ENCODE peak calls at places on chromosome 3, in five cellular contexts. One of them, this sample, is unnamed.

GRCh38 chr3:141408596-141408995 is 40.3 kb downstream of the ZBTB38 start:
- DNase-seq in GM23248: no peak
- DNase-seq in GM23338: no peak
- DNase-seq in SK-N-SH: no peak
- DNase-seq in HCT116: no peak
- DNase-seq in this sample: no peak

GRCh38 chr3:177596822-177597271 is 399.6 kb upstream of the TBL1XR1 start:
- DNase-seq in GM23248: peak; percentile 58
- DNase-seq in GM23338: no peak
- DNase-seq in SK-N-SH: peak; percentile 8
- DNase-seq in HCT116: no peak
- DNase-seq in this sample: no peak

GRCh38 chr3:155890671-155891190 is 20.3 kb downstream of the GMPS start:
- DNase-seq in GM23248: peak; percentile 61
- DNase-seq in GM23338: no peak
- DNase-seq in SK-N-SH: peak; percentile 17
- DNase-seq in HCT116: no peak
- DNase-seq in this sample: peak; percentile 7

GRCh38 chr3:123739146-123739545 is 145.0 kb downstream of the MYLK start:
- DNase-seq in GM23248: peak; percentile 34
- DNase-seq in GM23338: no peak
- DNase-seq in SK-N-SH: no peak
- DNase-seq in HCT116: no peak
- DNase-seq in this sample: no peak

GRCh38 chr3:188683032-188683491 is 488.7 kb upstream of the TPRG1 start:
- DNase-seq in GM23248: peak; percentile 96
- DNase-seq in GM23338: no peak
- DNase-seq in SK-N-SH: no peak
- DNase-seq in HCT116: no peak
- DNase-seq in this sample: peak; percentile 20

GRCh38 chr3:78178740-78179139 is 1138.8 kb downstream of the ROBO2 start:
- DNase-seq in GM23248: no peak
- DNase-seq in GM23338: no peak
- DNase-seq in SK-N-SH: no peak
- DNase-seq in HCT116: no peak
- DNase-seq in this sample: no peak

GRCh38 chr3:3799173-3800075 is at the start of gene LRRN1:
- DNase-seq in GM23248: peak; percentile 22
- DNase-seq in GM23338: peak; percentile 96
- DNase-seq in SK-N-SH: peak; percentile 95
- DNase-seq in HCT116: no peak
- DNase-seq in this sample: peak; percentile 93

GRCh38 chr3:41418961-41419691 is 219.8 kb downstream of the CTNNB1 start:
- DNase-seq in GM23248: peak; percentile 72
- DNase-seq in GM23338: peak; percentile 38
- DNase-seq in SK-N-SH: no peak
- DNase-seq in HCT116: peak; percentile 27
- DNase-seq in this sample: no peak

GRCh38 chr3:156273068-156273709 is 152.8 kb downstream of the KCNAB1 start:
- DNase-seq in GM23248: no peak
- DNase-seq in GM23338: no peak
- DNase-seq in SK-N-SH: no peak
- DNase-seq in HCT116: no peak
- DNase-seq in this sample: no peak

GRCh38 chr3:7241584-7242302 is 380.8 kb downstream of the GRM7 start:
- DNase-seq in GM23248: no peak
- DNase-seq in GM23338: no peak
- DNase-seq in SK-N-SH: no peak
- DNase-seq in HCT116: no peak
- DNase-seq in this sample: no peak

GRCh38 chr3:78799681-78800080 is 968.1 kb downstream of the ROBO1 start:
- DNase-seq in GM23248: no peak
- DNase-seq in GM23338: no peak
- DNase-seq in SK-N-SH: no peak
- DNase-seq in HCT116: no peak
- DNase-seq in this sample: no peak

GRCh38 chr3:186097663-186098451 is 11.0 kb downstream of the ETV5 start:
- DNase-seq in GM23248: peak; percentile 78
- DNase-seq in GM23338: peak; percentile 94
- DNase-seq in SK-N-SH: peak; percentile 84
- DNase-seq in HCT116: peak; percentile 64
- DNase-seq in this sample: peak; percentile 87

GRCh38 chr3:82044918-82045715 is 283.7 kb upstream of the GBE1 start:
- DNase-seq in GM23248: no peak
- DNase-seq in GM23338: no peak
- DNase-seq in SK-N-SH: peak; percentile 19
- DNase-seq in HCT116: no peak
- DNase-seq in this sample: no peak

GRCh38 chr3:179743913-179744312 is 91.1 kb downstream of the USP13 start:
- DNase-seq in GM23248: no peak
- DNase-seq in GM23338: no peak
- DNase-seq in SK-N-SH: no peak
- DNase-seq in HCT116: no peak
- DNase-seq in this sample: no peak

DNA sequence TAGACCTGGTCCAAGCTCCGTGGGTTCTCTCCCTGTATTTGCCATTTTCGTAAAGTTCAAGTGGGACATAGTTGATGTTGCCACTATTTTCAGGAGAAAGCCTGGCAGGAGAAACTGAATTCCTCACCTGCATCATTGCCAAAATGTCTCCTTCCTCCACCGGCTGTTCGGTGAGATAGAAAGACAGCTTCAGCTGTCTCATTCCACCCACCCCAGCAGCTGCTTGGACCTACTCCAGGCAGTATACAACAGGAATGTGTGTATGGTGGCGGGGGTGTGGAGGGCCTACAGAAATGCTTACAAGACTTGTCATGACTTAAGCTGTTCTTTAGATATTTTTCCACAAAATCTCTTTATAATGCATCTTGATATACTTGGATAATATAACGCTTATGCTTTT is 132.7 kb upstream of the RAP2B start:
- DNase-seq in GM23248: peak; percentile 73
- DNase-seq in GM23338: no peak
- DNase-seq in SK-N-SH: no peak
- DNase-seq in HCT116: no peak
- DNase-seq in this sample: peak; percentile 18
- TF ChIP-seq EZH2phosphoT487 in GM23248: no peak
- TF ChIP-seq EZH2phosphoT487 in GM23338: no peak
- TF ChIP-seq EZH2phosphoT487 in SK-N-SH: no peak
- TF ChIP-seq EZH2phosphoT487 in HCT116: no peak
- TF ChIP-seq EZH2phosphoT487 in this sample: no peak

GRCh38 chr3:33096103-33096868 is 660 bp downstream of the GLB1 start:
- DNase-seq in GM23248: peak; percentile 74
- DNase-seq in GM23338: peak; percentile 60
- DNase-seq in SK-N-SH: peak; percentile 67
- DNase-seq in HCT116: no peak
- DNase-seq in this sample: peak; percentile 62
- TF ChIP-seq EZH2phosphoT487 in GM23248: no peak
- TF ChIP-seq EZH2phosphoT487 in GM23338: no peak
- TF ChIP-seq EZH2phosphoT487 in SK-N-SH: no peak
- TF ChIP-seq EZH2phosphoT487 in HCT116: no peak
- TF ChIP-seq EZH2phosphoT487 in this sample: no peak

GRCh38 chr3:130378677-130379191 is 33.3 kb downstream of the COL6A5 start:
- DNase-seq in GM23248: no peak
- DNase-seq in GM23338: no peak
- DNase-seq in SK-N-SH: no peak
- DNase-seq in HCT116: no peak
- DNase-seq in this sample: no peak
- TF ChIP-seq EZH2phosphoT487 in GM23248: no peak
- TF ChIP-seq EZH2phosphoT487 in GM23338: no peak
- TF ChIP-seq EZH2phosphoT487 in SK-N-SH: no peak
- TF ChIP-seq EZH2phosphoT487 in HCT116: no peak
- TF ChIP-seq EZH2phosphoT487 in this sample: no peak

GRCh38 chr3:69767571-69767970 is 28.3 kb downstream of the MITF start:
- DNase-seq in GM23248: no peak
- DNase-seq in GM23338: no peak
- DNase-seq in SK-N-SH: no peak
- DNase-seq in HCT116: no peak
- DNase-seq in this sample: no peak

GRCh38 chr3:69770976-69771634 is 31.8 kb downstream of the MITF start:
- DNase-seq in GM23248: peak; percentile 45
- DNase-seq in GM23338: no peak
- DNase-seq in SK-N-SH: no peak
- DNase-seq in HCT116: no peak
- DNase-seq in this sample: no peak

GRCh38 chr3:69772152-69772867 is 33.0 kb downstream of the MITF start:
- DNase-seq in GM23248: no peak
- DNase-seq in GM23338: no peak
- DNase-seq in SK-N-SH: no peak
- DNase-seq in HCT116: no peak
- DNase-seq in this sample: no peak

GRCh38 chr3:69768436-69768835 is 29.2 kb downstream of the MITF start:
- DNase-seq in GM23248: no peak
- DNase-seq in GM23338: no peak
- DNase-seq in SK-N-SH: no peak
- DNase-seq in HCT116: no peak
- DNase-seq in this sample: no peak

DNA sequence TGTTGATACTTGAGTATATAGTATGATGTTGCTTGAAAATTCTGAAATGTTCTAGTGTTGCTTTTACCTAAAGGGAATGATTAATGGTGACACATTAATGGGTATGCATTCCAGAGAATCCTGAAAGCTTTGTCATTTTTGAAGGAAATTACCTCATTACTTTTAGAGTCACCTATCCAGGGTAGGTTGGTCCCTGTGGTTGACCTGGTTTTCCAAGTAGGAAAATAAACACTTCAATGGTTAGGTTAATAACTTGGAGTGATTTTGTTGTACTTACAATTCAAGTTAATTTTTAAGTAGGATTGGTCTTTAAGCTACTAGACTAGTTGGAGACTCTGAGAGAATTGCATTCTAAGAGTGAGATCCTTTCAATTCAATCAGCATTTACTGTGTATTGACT is 31.0 kb downstream of the MITF start:
- DNase-seq in GM23248: peak; percentile 14
- DNase-seq in GM23338: peak; percentile 19
- DNase-seq in SK-N-SH: no peak
- DNase-seq in HCT116: no peak
- DNase-seq in this sample: no peak
- TF ChIP-seq EZH2phosphoT487 in GM23248: no peak
- TF ChIP-seq EZH2phosphoT487 in GM23338: no peak
- TF ChIP-seq EZH2phosphoT487 in SK-N-SH: no peak
- TF ChIP-seq EZH2phosphoT487 in HCT116: no peak
- TF ChIP-seq EZH2phosphoT487 in this sample: no peak

GRCh38 chr3:146164951-146165350 is 4.0 kb upstream of the PLOD2 start:
- DNase-seq in GM23248: no peak
- DNase-seq in GM23338: no peak
- DNase-seq in SK-N-SH: no peak
- DNase-seq in HCT116: no peak
- DNase-seq in this sample: peak; percentile 36
- TF ChIP-seq EZH2phosphoT487 in GM23248: no peak
- TF ChIP-seq EZH2phosphoT487 in GM23338: no peak
- TF ChIP-seq EZH2phosphoT487 in SK-N-SH: no peak
- TF ChIP-seq EZH2phosphoT487 in HCT116: no peak
- TF ChIP-seq EZH2phosphoT487 in this sample: no peak

GRCh38 chr3:143455480-143455879 is 335.9 kb downstream of the CHST2 start:
- DNase-seq in GM23248: no peak
- DNase-seq in GM23338: no peak
- DNase-seq in SK-N-SH: no peak
- DNase-seq in HCT116: no peak
- DNase-seq in this sample: no peak
- TF ChIP-seq EZH2phosphoT487 in GM23248: no peak
- TF ChIP-seq EZH2phosphoT487 in GM23338: no peak
- TF ChIP-seq EZH2phosphoT487 in SK-N-SH: no peak
- TF ChIP-seq EZH2phosphoT487 in HCT116: no peak
- TF ChIP-seq EZH2phosphoT487 in this sample: no peak

GRCh38 chr3:194271459-194272035 is 79.6 kb downstream of the CPN2 start:
- DNase-seq in GM23248: no peak
- DNase-seq in GM23338: no peak
- DNase-seq in SK-N-SH: no peak
- DNase-seq in HCT116: no peak
- DNase-seq in this sample: no peak

GRCh38 chr3:194267744-194268658 is 83.1 kb downstream of the CPN2 start:
- DNase-seq in GM23248: no peak
- DNase-seq in GM23338: no peak
- DNase-seq in SK-N-SH: no peak
- DNase-seq in HCT116: no peak
- DNase-seq in this sample: no peak

GRCh38 chr3:194268659-194269487 is 82.3 kb downstream of the CPN2 start:
- DNase-seq in GM23248: no peak
- DNase-seq in GM23338: no peak
- DNase-seq in SK-N-SH: no peak
- DNase-seq in HCT116: no peak
- DNase-seq in this sample: no peak

GRCh38 chr3:194270627-194271458 is 80.3 kb downstream of the CPN2 start:
- DNase-seq in GM23248: peak; percentile 63
- DNase-seq in GM23338: no peak
- DNase-seq in SK-N-SH: peak; percentile 93
- DNase-seq in HCT116: peak; percentile 45
- DNase-seq in this sample: peak; percentile 64

GRCh38 chr3:194269610-194270145 is 81.5 kb downstream of the CPN2 start:
- DNase-seq in GM23248: peak; percentile 71
- DNase-seq in GM23338: peak; percentile 86
- DNase-seq in SK-N-SH: peak; percentile 46
- DNase-seq in HCT116: peak; percentile 27
- DNase-seq in this sample: peak; percentile 37
- TF ChIP-seq EZH2phosphoT487 in GM23248: no peak
- TF ChIP-seq EZH2phosphoT487 in GM23338: no peak
- TF ChIP-seq EZH2phosphoT487 in SK-N-SH: no peak
- TF ChIP-seq EZH2phosphoT487 in HCT116: no peak
- TF ChIP-seq EZH2phosphoT487 in this sample: no peak

DNA sequence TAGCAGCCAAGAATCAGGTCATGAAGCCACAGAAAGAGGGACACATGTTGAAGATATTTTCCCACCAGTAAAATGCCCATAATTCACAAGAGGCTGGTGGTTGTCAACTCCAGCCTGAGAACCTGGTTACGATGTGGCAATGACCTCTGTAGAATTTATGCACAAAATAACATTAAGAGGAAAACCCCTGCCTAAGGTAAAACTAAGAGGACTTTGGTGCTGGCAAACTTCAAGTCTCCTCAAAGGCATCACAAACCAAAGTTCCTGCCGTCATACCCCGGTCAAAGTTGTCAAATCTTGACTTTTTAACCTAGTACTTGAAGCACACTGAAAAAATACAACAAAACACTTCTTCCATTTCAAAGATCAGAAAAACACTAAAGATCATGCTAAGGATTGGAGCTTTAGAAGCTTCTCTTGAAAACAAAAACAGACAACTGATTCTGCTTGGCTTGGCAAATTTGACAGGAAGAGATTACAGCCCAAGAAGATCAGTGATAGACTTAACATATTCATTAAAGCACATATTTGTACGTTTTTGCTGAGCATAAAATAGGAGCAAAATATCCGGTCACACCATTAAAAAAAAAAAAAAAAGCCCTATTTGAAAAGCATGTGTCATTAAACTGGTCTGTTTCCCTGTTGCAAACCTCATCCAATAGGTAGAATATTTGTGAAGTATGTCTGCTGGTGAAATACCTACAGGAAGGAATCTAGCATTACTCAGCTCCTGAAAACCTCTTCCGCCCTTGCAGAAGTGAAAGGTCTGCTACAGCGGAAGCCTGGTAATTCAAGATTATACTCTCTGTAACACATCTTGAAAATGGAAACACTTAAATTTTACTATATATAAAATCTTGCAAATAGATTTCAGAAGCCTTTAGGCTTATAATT is 22.8 kb downstream of the EIF4E3 start:
- DNase-seq in GM23248: no peak
- DNase-seq in GM23338: no peak
- DNase-seq in SK-N-SH: no peak
- DNase-seq in HCT116: no peak
- DNase-seq in this sample: no peak
- TF ChIP-seq EZH2phosphoT487 in GM23248: no peak
- TF ChIP-seq EZH2phosphoT487 in GM23338: no peak
- TF ChIP-seq EZH2phosphoT487 in SK-N-SH: no peak
- TF ChIP-seq EZH2phosphoT487 in HCT116: no peak
- TF ChIP-seq EZH2phosphoT487 in this sample: no peak